ENCODE peak calls at places on chromosome 17, in six cellular contexts. T is anterior cingulate cortex; X is NCI-H1048; V is activated CD4-positive, CD25-positive, alpha-beta regulatory T cell; S is HL-60; O is H1. D is an unnamed sample.

GRCh38 chr17:9350083-9350482 is 225.5 kb downstream of the STX8 start:
- DNase-seq in T (no peak), X (no peak), V (no peak), S (no peak), O (no peak), D (no peak)

GRCh38 chr17:73068322-73069153 is 23.9 kb downstream of the SLC39A11 start:
- DNase-seq in T (no peak), X (no peak), V (no peak), S (peak; percentile 83), O (no peak), D (no peak)

GRCh38 chr17:47851764-47852112 is 775 bp upstream of the SP6 start:
- DNase-seq in T (no peak), X (no peak), V (no peak), S (no peak), O (no peak), D (no peak)

GRCh38 chr17:3794890-3795757 is 5.9 kb downstream of the ITGAE start:
- DNase-seq in T (no peak), X (no peak), V (no peak), S (no peak), O (no peak), D (no peak)

GRCh38 chr17:39979021-39979660 is 1.5 kb upstream of the PSMD3 start:
- DNase-seq in T (no peak), X (no peak), V (no peak), S (no peak), O (no peak), D (no peak)

GRCh38 chr17:59074494-59074893 is 32.2 kb downstream of the TRIM37 start:
- DNase-seq in T (no peak), X (no peak), V (no peak), S (no peak), O (no peak), D (no peak)

GRCh38 chr17:10547351-10547750 is 2.1 kb downstream of the MYH2 start:
- DNase-seq in T (no peak), X (no peak), V (no peak), S (no peak), O (no peak), D (no peak)

GRCh38 chr17:27631409-27631755 is 394 bp downstream of the LGALS9 start:
- DNase-seq in T (no peak), X (no peak), V (no peak), S (peak; percentile 73), O (no peak), D (no peak)

GRCh38 chr17:81735181-81736102 is 23.4 kb downstream of the SLC25A10 start:
- DNase-seq in T (no peak), X (no peak), V (no peak), S (peak; percentile 100), O (no peak), D (no peak)

GRCh38 chr17:8857919-8858318 is 9.6 kb downstream of the PIK3R6 start:
- DNase-seq in T (no peak), X (no peak), V (no peak), S (peak; percentile 58), O (no peak), D (no peak)

GRCh38 chr17:44904001-44904984 is 5.0 kb upstream of the EFTUD2 start:
- DNase-seq in T (no peak), X (no peak), V (no peak), S (no peak), O (no peak), D (no peak)

GRCh38 chr17:38939987-38940386 is 14.6 kb downstream of the LASP1NB start:
- DNase-seq in T (no peak), X (no peak), V (no peak), S (no peak), O (no peak), D (no peak)

GRCh38 chr17:40819528-40820125 is 2.8 kb downstream of the KRT10 start:
- DNase-seq in T (no peak), X (no peak), V (no peak), S (no peak), O (no peak), D (peak; percentile 0)

GRCh38 chr17:73369126-73369525 is 57.3 kb upstream of the CDC42EP4 start:
- DNase-seq in T (no peak), X (no peak), V (no peak), S (peak; percentile 70), O (no peak), D (no peak)

GRCh38 chr17:79338142-79338541 is 263.5 kb downstream of the ENGASE start:
- DNase-seq in T (no peak), X (no peak), V (no peak), S (no peak), O (no peak), D (no peak)

GRCh38 chr17:18191071-18191667 is 7.5 kb downstream of the ALKBH5 start:
- DNase-seq in T (no peak), X (no peak), V (no peak), S (no peak), O (no peak), D (no peak)

GRCh38 chr17:57077000-57077399 is 8.0 kb upstream of the AKAP1 start:
- DNase-seq in T (no peak), X (peak; percentile 20), V (no peak), S (no peak), O (no peak), D (no peak)

GRCh38 chr17:58360664-58361063 is 8.7 kb upstream of the SUPT4H1 start:
- DNase-seq in T (no peak), X (no peak), V (no peak), S (no peak), O (no peak), D (no peak)